ENCODE peak calls at places on chromosomes 13 and 19, in four cellular contexts. I, N, L and Q are unnamed samples.
A peak's percentile ranks its signal among the peaks of the same experiment; 100 is the strongest.

GRCh38 chr13:99389520-99390304 is 82.5 kb upstream of the GPR183 start:
- DNase-seq in I (no peak), N (no peak), L (no peak), Q (no peak)

GRCh38 chr13:65530688-65531087 is 1699.4 kb downstream of the PCDH9 start:
- DNase-seq in I (no peak), N (no peak), L (no peak), Q (no peak)

GRCh38 chr19:8552810-8553209 is 24.4 kb downstream of the MYO1F start:
- DNase-seq in I (no peak), N (no peak), L (peak; percentile 58), Q (peak; percentile 79)

GRCh38 chr13:22235285-22235949 is 564.5 kb downstream of the FGF9 start:
- DNase-seq in I (no peak), N (no peak), L (no peak), Q (no peak)

GRCh38 chr13:77580748-77581147 is 45.2 kb downstream of the SCEL start:
- DNase-seq in I (no peak), N (no peak), L (no peak), Q (no peak)

GRCh38 chr19:10517361-10517759 is at the start of gene S1PR5:
- DNase-seq in I (peak; percentile 44), N (no peak), L (peak; percentile 53), Q (peak; percentile 70)

GRCh38 chr13:74104661-74105275 is 29.4 kb downstream of the KLF12 start:
- DNase-seq in I (no peak), N (no peak), L (no peak), Q (no peak)

GRCh38 chr13:50365300-50365682 is 350.0 kb downstream of the KCNRG start:
- DNase-seq in I (no peak), N (no peak), L (no peak), Q (no peak)

GRCh38 chr13:44219808-44220544 is 153.6 kb upstream of the SERP2 start:
- DNase-seq in I (no peak), N (peak; percentile 41), L (no peak), Q (no peak)

GRCh38 chr19:51702103-51702753 is 9.1 kb downstream of the SPACA6 start:
- DNase-seq in I (peak; percentile 89), N (no peak), L (peak; percentile 32), Q (peak; percentile 54)